ENCODE peak calls at places on chromosomes 5 and 9, in four cellular contexts. C, M, Y and J are unnamed samples.
A peak's percentile ranks its signal among the peaks of the same experiment; 100 is the strongest.

GRCh38 chr9:125435776-125436612 is 174.4 kb downstream of the GAPVD1 start:
- DNase-seq in C (no peak), M (no peak), Y (no peak), J (no peak)

GRCh38 chr9:78866228-78867132 is 569.6 kb downstream of the PSAT1 start:
- DNase-seq in C (no peak), M (peak; percentile 84), Y (no peak), J (no peak)

GRCh38 chr5:173884402-173885053 is 3.6 kb upstream of the CPEB4 start:
- DNase-seq in C (no peak), M (no peak), Y (no peak), J (no peak)

GRCh38 chr9:18688581-18688980 is 214.6 kb downstream of the ADAMTSL1 start:
- DNase-seq in C (no peak), M (no peak), Y (no peak), J (no peak)

GRCh38 chr5:104247260-104247659 is 684.7 kb upstream of the NUDT12 start:
- DNase-seq in C (no peak), M (no peak), Y (no peak), J (no peak)

GRCh38 chr9:132210472-132211145 is 48.8 kb downstream of the NTNG2 start:
- DNase-seq in C (no peak), M (no peak), Y (peak; percentile 47), J (no peak)

GRCh38 chr5:168114444-168115017 is 176.9 kb upstream of the WWC1 start:
- DNase-seq in C (no peak), M (peak; percentile 44), Y (no peak), J (peak; percentile 8)

GRCh38 chr5:157744055-157745011 is 821 bp downstream of the LSM11 start:
- DNase-seq in C (no peak), M (no peak), Y (peak; percentile 82), J (no peak)

GRCh38 chr5:132388244-132389050 is 18.9 kb downstream of the SLC22A5 start:
- DNase-seq in C (no peak), M (peak; percentile 68), Y (no peak), J (no peak)

GRCh38 chr5:1855075-1855474 is 27.6 kb downstream of the IRX4 start:
- DNase-seq in C (no peak), M (no peak), Y (peak; percentile 9), J (no peak)

GRCh38 chr5:178304016-178304415 is 71.4 kb upstream of the PHYKPL start:
- DNase-seq in C (no peak), M (no peak), Y (peak; percentile 45), J (no peak)

GRCh38 chr5:168766038-168766700 is 187.0 kb upstream of the PANK3 start:
- DNase-seq in C (no peak), M (no peak), Y (no peak), J (no peak)

GRCh38 chr5:80686757-80687156 is 32.0 kb upstream of the DHFR start:
- DNase-seq in C (no peak), M (peak; percentile 45), Y (no peak), J (no peak)

GRCh38 chr5:31232273-31232888 is 38.9 kb downstream of the CDH6 start:
- DNase-seq in C (no peak), M (peak; percentile 85), Y (no peak), J (no peak)

GRCh38 chr9:27441741-27442070 is 82.4 kb upstream of the IFNK start:
- DNase-seq in C (no peak), M (no peak), Y (no peak), J (no peak)

GRCh38 chr9:131276891-131277672 is 772 bp upstream of the FAM78A start:
- DNase-seq in C (no peak), M (no peak), Y (no peak), J (no peak)

GRCh38 chr5:148224131-148224742 is 14.1 kb upstream of the MARCOL start:
- DNase-seq in C (no peak), M (no peak), Y (no peak), J (no peak)

GRCh38 chr9:135960328-135961276 is 571 bp downstream of the UBAC1 start:
- DNase-seq in C (no peak), M (peak; percentile 13), Y (peak; percentile 74), J (no peak)

GRCh38 chr9:99787552-99787951 is 34.1 kb upstream of the NR4A3 start:
- DNase-seq in C (no peak), M (no peak), Y (no peak), J (no peak)

GRCh38 chr9:89814340-89815040 is 209.7 kb downstream of the GADD45G start:
- DNase-seq in C (no peak), M (peak; percentile 29), Y (no peak), J (no peak)

GRCh38 chr5:15785636-15786035 is 285.7 kb downstream of the FBXL7 start:
- DNase-seq in C (no peak), M (no peak), Y (no peak), J (no peak)

GRCh38 chr9:130665029-130665430 is 636 bp downstream of the PRDM12 start:
- DNase-seq in C (no peak), M (no peak), Y (peak; percentile 20), J (no peak)